ENCODE peak calls at places on chromosomes 5 and 9, in eight cellular contexts. C is mesenchymal stem cell, L is fibroblast of lung, T is breast epithelium, O is OCI-LY7, H is caudate nucleus, K is IMR-90, R is right atrium auricular region. N is an unnamed sample.

GRCh38 chr9:125649315-125649714 is 57.7 kb downstream of the MAPKAP1 start:
- DNase-seq in C (peak), L (peak), T (no peak), O (no peak), H (no peak), K (peak), R (no peak), N (no peak)

GRCh38 chr5:25181249-25181648 is 536.5 kb upstream of the CDH10 start:
- DNase-seq in C (no peak), L (no peak), T (no peak), O (no peak), H (no peak), K (no peak), R (no peak), N (no peak)

GRCh38 chr5:119578937-119579336 is 50.4 kb upstream of the FAM170A start:
- DNase-seq in C (peak), L (peak), T (no peak), O (peak), H (no peak), K (peak), R (no peak), N (no peak)

GRCh38 chr5:53603009-53603687 is 42.7 kb downstream of the NDUFS4 start:
- DNase-seq in C (no peak), L (peak), T (no peak), O (no peak), H (peak), K (peak), R (no peak), N (no peak)

GRCh38 chr5:150492621-150493020 is 15.3 kb upstream of the NDST1 start:
- DNase-seq in C (peak), L (peak), T (no peak), O (no peak), H (no peak), K (peak), R (no peak), N (no peak)

GRCh38 chr9:134268308-134268724 is 57.9 kb upstream of the RXRA start:
- DNase-seq in C (no peak), L (no peak), T (no peak), O (peak), H (no peak), K (peak), R (no peak), N (peak)

GRCh38 chr9:115461284-115461683 is 343.3 kb upstream of the TNC start:
- DNase-seq in C (no peak), L (no peak), T (no peak), O (no peak), H (no peak), K (no peak), R (no peak), N (no peak)

GRCh38 chr9:37364751-37365360 is 57.6 kb upstream of the GRHPR start:
- DNase-seq in C (no peak), L (no peak), T (no peak), O (peak), H (no peak), K (no peak), R (no peak), N (no peak)

GRCh38 chr5:17666726-17667235 is 32.5 kb downstream of the TAF11L14 start:
- DNase-seq in C (no peak), L (no peak), T (no peak), O (peak), H (no peak), K (no peak), R (no peak), N (no peak)

GRCh38 chr5:179435181-179435580 is 89.9 kb upstream of the ADAMTS2 start:
- DNase-seq in C (no peak), L (no peak), T (no peak), O (no peak), H (no peak), K (no peak), R (no peak), N (no peak)

GRCh38 chr5:67315082-67315801 is 118.6 kb upstream of the CD180 start:
- DNase-seq in C (peak), L (peak), T (no peak), O (no peak), H (peak), K (peak), R (no peak), N (peak)

GRCh38 chr9:85715587-85715986 is 26.2 kb downstream of the AGTPBP1 start:
- DNase-seq in C (no peak), L (no peak), T (no peak), O (no peak), H (no peak), K (no peak), R (no peak), N (no peak)

GRCh38 chr9:129319938-129320481 is 141.9 kb upstream of the IER5L start:
- DNase-seq in C (no peak), L (no peak), T (peak), O (no peak), H (no peak), K (no peak), R (peak), N (no peak)

GRCh38 chr5:33854733-33855151 is 37.0 kb downstream of the ADAMTS12 start:
- DNase-seq in C (peak), L (peak), T (no peak), O (no peak), H (no peak), K (peak), R (no peak), N (no peak)

DNA sequence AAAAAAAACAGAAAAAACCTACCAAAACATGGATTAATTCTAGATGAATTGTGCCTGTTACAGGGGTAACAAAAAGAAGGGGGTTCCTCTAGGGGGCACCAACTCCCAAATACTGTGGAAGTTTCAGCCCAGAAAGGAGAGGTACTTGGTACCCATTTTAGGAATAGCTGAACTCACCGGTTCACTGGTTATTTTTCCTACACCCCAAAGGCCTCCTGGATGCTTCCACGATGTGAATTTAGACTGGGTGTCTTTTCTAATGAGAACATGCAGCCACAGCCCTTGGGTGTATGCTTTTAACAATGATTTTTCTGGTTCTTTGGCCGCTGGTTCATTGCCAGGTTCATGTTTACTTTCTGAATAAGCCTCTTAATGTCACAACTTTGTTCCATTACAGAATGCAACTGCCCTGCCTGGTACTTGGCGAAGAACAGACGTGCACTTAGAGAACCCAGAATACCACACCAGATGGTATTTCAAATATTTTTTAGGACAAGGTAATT is 46.7 kb downstream of the GARNL3 start:
- DNase-seq in C (peak), L (peak), T (no peak), O (peak), H (peak), K (peak), R (peak), N (no peak)
- H3K27ac ChIP-seq in C (no peak), L (no peak), T (no peak), O (no peak), H (peak), K (no peak), R (peak), N (no peak)

DNA sequence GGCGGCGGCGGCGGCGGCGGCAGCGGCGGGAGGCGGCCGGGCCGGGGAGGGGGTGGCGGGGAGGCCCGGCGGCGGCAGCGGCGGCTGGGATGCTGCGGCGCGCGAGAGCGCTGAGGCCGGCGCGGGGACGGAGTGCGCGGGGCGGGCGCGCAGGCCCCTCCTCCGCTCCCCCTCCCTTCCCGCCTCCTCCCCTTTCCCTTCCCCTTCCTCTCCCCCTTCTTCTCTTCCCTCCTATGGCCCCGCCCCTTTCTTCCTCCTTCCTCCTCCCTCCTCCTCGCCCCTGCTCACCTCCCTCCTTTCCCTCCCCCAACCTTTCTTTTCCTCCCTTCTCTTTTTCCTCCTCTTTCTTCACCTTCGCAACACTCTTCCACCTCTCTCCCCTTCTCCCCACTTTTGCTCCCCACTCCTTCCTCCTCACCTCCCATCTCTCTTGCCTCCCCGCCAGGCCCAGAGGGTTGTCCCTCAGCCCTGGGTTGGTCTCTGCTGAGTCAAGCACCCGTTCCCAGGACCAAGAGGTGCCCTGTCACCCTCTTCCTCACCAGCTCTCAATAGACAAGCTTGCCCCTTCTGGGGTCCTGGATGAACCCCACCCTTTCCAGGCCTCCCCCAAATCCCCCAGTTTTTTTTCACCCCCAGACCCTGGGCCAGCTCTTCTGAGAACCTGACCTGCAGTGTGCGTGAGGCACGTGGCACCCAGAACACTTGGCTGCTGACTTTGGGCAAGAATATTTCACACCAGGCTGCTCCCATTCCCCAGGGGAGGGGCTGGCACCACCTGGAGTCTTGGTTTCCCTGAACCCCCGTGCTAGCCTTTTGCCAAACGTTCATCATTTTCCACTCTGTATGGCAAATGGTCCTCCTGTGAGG is at the start of gene SEMA4D:
- DNase-seq in C (peak), L (peak), T (no peak), O (peak), H (peak), K (peak), R (no peak), N (peak)
- H3K27ac ChIP-seq in C (no peak), L (no peak), T (peak), O (peak), H (peak), K (no peak), R (peak), N (peak)

GRCh38 chr9:137785704-137786161 is 91.8 kb upstream of the CACNA1B start:
- DNase-seq in C (no peak), L (no peak), T (no peak), O (no peak), H (no peak), K (peak), R (no peak), N (no peak)
- H3K27ac ChIP-seq in C (peak), L (no peak), T (no peak), O (no peak), H (no peak), K (no peak), R (no peak), N (no peak)

GRCh38 chr5:139181835-139182452 is 16.2 kb downstream of the SIL1 start:
- DNase-seq in C (peak), L (peak), T (no peak), O (no peak), H (no peak), K (peak), R (no peak), N (no peak)
- H3K27ac ChIP-seq in C (no peak), L (no peak), T (peak), O (no peak), H (no peak), K (no peak), R (no peak), N (no peak)

GRCh38 chr5:172293054-172293744 is 9.6 kb upstream of the UBTD2 start:
- DNase-seq in C (peak), L (peak), T (peak), O (peak), H (peak), K (peak), R (peak), N (peak)
- H3K27ac ChIP-seq in C (no peak), L (no peak), T (no peak), O (no peak), H (no peak), K (no peak), R (no peak), N (no peak)

GRCh38 chr9:108272350-108272899 is 583.4 kb downstream of the ACTL7B start:
- DNase-seq in C (peak), L (peak), T (no peak), O (peak), H (peak), K (peak), R (peak), N (peak)
- H3K27ac ChIP-seq in C (peak), L (peak), T (peak), O (no peak), H (no peak), K (peak), R (no peak), N (no peak)

DNA sequence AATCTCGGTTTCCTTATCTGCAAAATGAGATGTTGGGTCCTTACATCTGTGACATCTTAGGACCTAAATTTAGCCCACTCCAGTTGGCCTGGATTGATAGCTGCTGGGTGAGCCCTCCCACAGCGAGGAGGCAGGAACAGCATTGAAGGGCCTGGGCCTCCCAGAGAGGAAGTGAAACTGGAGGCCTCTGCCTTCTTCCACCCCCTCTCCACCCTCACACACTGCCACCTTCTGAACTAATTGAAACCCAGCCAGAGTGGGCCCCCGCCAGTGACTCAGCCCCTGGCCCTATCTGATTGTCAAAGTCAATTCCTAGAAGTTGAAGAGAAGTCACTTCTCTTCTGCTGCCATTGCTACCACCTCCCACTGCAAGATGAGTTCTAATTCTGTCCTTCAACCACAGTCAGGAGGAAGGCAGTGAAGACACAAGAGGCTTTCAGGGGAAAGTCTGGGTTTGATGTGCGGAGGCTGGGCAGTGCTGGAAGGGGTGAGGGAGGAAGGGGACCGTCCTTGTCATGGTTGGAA is 55.2 kb upstream of the NEK6 start:
- DNase-seq in C (peak), L (peak), T (no peak), O (peak), H (peak), K (peak), R (no peak), N (no peak)
- H3K27ac ChIP-seq in C (no peak), L (no peak), T (no peak), O (peak), H (no peak), K (no peak), R (no peak), N (no peak)

GRCh38 chr5:101664071-101664791 is 631.9 kb downstream of the SLCO4C1 start:
- DNase-seq in C (no peak), L (no peak), T (no peak), O (no peak), H (no peak), K (no peak), R (no peak), N (no peak)
- H3K27ac ChIP-seq in C (no peak), L (no peak), T (no peak), O (no peak), H (no peak), K (no peak), R (no peak), N (no peak)

GRCh38 chr9:136374183-136374575 is 710 bp upstream of the CARD9 start:
- DNase-seq in C (no peak), L (no peak), T (no peak), O (no peak), H (no peak), K (no peak), R (no peak), N (no peak)

GRCh38 chr9:136375096-136375495 is 1.6 kb upstream of the CARD9 start:
- DNase-seq in C (no peak), L (no peak), T (no peak), O (no peak), H (no peak), K (no peak), R (no peak), N (no peak)

GRCh38 chr9:136372006-136372405 is 1.5 kb downstream of the CARD9 start:
- DNase-seq in C (no peak), L (no peak), T (no peak), O (no peak), H (no peak), K (no peak), R (no peak), N (no peak)

GRCh38 chr9:136372561-136373299 is 739 bp downstream of the CARD9 start:
- DNase-seq in C (peak), L (peak), T (no peak), O (peak), H (no peak), K (peak), R (peak), N (peak)

GRCh38 chr9:136373300-136374182 is at the start of gene CARD9:
- DNase-seq in C (no peak), L (no peak), T (no peak), O (no peak), H (peak), K (no peak), R (no peak), N (no peak)
- H3K27ac ChIP-seq in C (peak), L (peak), T (peak), O (no peak), H (no peak), K (peak), R (no peak), N (peak)

GRCh38 chr9:123639743-123640142 is 283.7 kb downstream of the CRB2 start:
- DNase-seq in C (no peak), L (no peak), T (no peak), O (no peak), H (no peak), K (no peak), R (no peak), N (no peak)
- H3K27ac ChIP-seq in C (no peak), L (no peak), T (no peak), O (no peak), H (no peak), K (no peak), R (no peak), N (no peak)

N was measured in substantia nigra.